ENCODE peak calls at places on chromosomes 4 and X, in four cellular contexts. One of them, this sample, is unnamed.

GRCh38 chrX:120358687-120359086 is 3.2 kb upstream of the ATP1B4 start:
- DNase-seq in MM.1S: no peak
- DNase-seq in GM12864: no peak
- DNase-seq in fibroblast of the aortic adventitia: peak
- DNase-seq in this sample: no peak

GRCh38 chrX:151393514-151393913 is 3.5 kb upstream of the VMA21 start:
- DNase-seq in MM.1S: peak
- DNase-seq in GM12864: peak
- DNase-seq in fibroblast of the aortic adventitia: no peak
- DNase-seq in this sample: no peak

GRCh38 chr4:43456383-43456782 is 563.9 kb downstream of the GRXCR1 start:
- DNase-seq in MM.1S: no peak
- DNase-seq in GM12864: no peak
- DNase-seq in fibroblast of the aortic adventitia: peak
- DNase-seq in this sample: no peak

GRCh38 chr4:173529505-173530325 is at the start of gene HAND2:
- DNase-seq in MM.1S: no peak
- DNase-seq in GM12864: no peak
- DNase-seq in fibroblast of the aortic adventitia: peak
- DNase-seq in this sample: no peak

GRCh38 chrX:63747331-63747730 is 37.7 kb downstream of the ARHGEF9 start:
- DNase-seq in MM.1S: no peak
- DNase-seq in GM12864: no peak
- DNase-seq in fibroblast of the aortic adventitia: peak
- DNase-seq in this sample: no peak

GRCh38 chrX:134144231-134144630 is 92.8 kb upstream of the CCDC160 start:
- DNase-seq in MM.1S: peak
- DNase-seq in GM12864: no peak
- DNase-seq in fibroblast of the aortic adventitia: peak
- DNase-seq in this sample: no peak

GRCh38 chr4:177313263-177313662 is 3.6 kb downstream of the NEIL3 start:
- DNase-seq in MM.1S: no peak
- DNase-seq in GM12864: no peak
- DNase-seq in fibroblast of the aortic adventitia: peak
- DNase-seq in this sample: no peak

GRCh38 chr4:102687373-102687981 is 73.3 kb downstream of the MANBA start:
- DNase-seq in MM.1S: peak
- DNase-seq in GM12864: peak
- DNase-seq in fibroblast of the aortic adventitia: peak
- DNase-seq in this sample: peak

GRCh38 chr4:101009471-101009870 is 337.9 kb downstream of the PPP3CA start:
- DNase-seq in MM.1S: peak
- DNase-seq in GM12864: peak
- DNase-seq in fibroblast of the aortic adventitia: no peak
- DNase-seq in this sample: no peak

GRCh38 chrX:40855411-40855810 is 120.1 kb upstream of the MED14 start:
- DNase-seq in MM.1S: no peak
- DNase-seq in GM12864: no peak
- DNase-seq in fibroblast of the aortic adventitia: peak
- DNase-seq in this sample: no peak

GRCh38 chr4:76687730-76688441 is 210.1 kb downstream of the SOWAHB start:
- DNase-seq in MM.1S: peak
- DNase-seq in GM12864: no peak
- DNase-seq in fibroblast of the aortic adventitia: no peak
- DNase-seq in this sample: no peak

GRCh38 chrX:41912922-41913321 is 10.4 kb downstream of the CASK start:
- DNase-seq in MM.1S: no peak
- DNase-seq in GM12864: no peak
- DNase-seq in fibroblast of the aortic adventitia: no peak
- DNase-seq in this sample: no peak

GRCh38 chrX:20431486-20431885 is 164.8 kb upstream of the RPS6KA3 start:
- DNase-seq in MM.1S: no peak
- DNase-seq in GM12864: no peak
- DNase-seq in fibroblast of the aortic adventitia: no peak
- DNase-seq in this sample: no peak

GRCh38 chr4:89307446-89308160 is at the start of gene GPRIN3:
- DNase-seq in MM.1S: peak
- DNase-seq in GM12864: no peak
- DNase-seq in fibroblast of the aortic adventitia: no peak
- DNase-seq in this sample: no peak

GRCh38 chr4:15414601-15415091 is 13.2 kb upstream of the C1QTNF7 start:
- DNase-seq in MM.1S: no peak
- DNase-seq in GM12864: no peak
- DNase-seq in fibroblast of the aortic adventitia: peak
- DNase-seq in this sample: no peak

GRCh38 chr4:185254434-185254833 is 45.0 kb downstream of the SNX25 start:
- DNase-seq in MM.1S: no peak
- DNase-seq in GM12864: no peak
- DNase-seq in fibroblast of the aortic adventitia: no peak
- DNase-seq in this sample: no peak

GRCh38 chr4:122003335-122003734 is 51.5 kb upstream of the TRPC3 start:
- DNase-seq in MM.1S: peak
- DNase-seq in GM12864: peak
- DNase-seq in fibroblast of the aortic adventitia: peak
- DNase-seq in this sample: peak

GRCh38 chrX:30888526-30889146 is 418 bp downstream of the TAB3 start:
- DNase-seq in MM.1S: no peak
- DNase-seq in GM12864: no peak
- DNase-seq in fibroblast of the aortic adventitia: peak
- DNase-seq in this sample: peak

GRCh38 chr4:140721088-140721421 is 35.1 kb downstream of the TBC1D9 start:
- DNase-seq in MM.1S: peak
- DNase-seq in GM12864: no peak
- DNase-seq in fibroblast of the aortic adventitia: no peak
- DNase-seq in this sample: peak

GRCh38 chrX:134423606-134424005 is 36.4 kb upstream of the HPRT1 start:
- DNase-seq in MM.1S: no peak
- DNase-seq in GM12864: no peak
- DNase-seq in fibroblast of the aortic adventitia: peak
- DNase-seq in this sample: no peak

GRCh38 chrX:33204889-33205288 is 6.5 kb downstream of the DMD start:
- DNase-seq in MM.1S: no peak
- DNase-seq in GM12864: no peak
- DNase-seq in fibroblast of the aortic adventitia: peak
- DNase-seq in this sample: no peak

GRCh38 chrX:110204986-110205385 is 112.9 kb downstream of the AMMECR1 start:
- DNase-seq in MM.1S: no peak
- DNase-seq in GM12864: no peak
- DNase-seq in fibroblast of the aortic adventitia: peak
- DNase-seq in this sample: no peak

GRCh38 chr4:18366762-18367358 is 345.3 kb upstream of the LCORL start:
- DNase-seq in MM.1S: peak
- DNase-seq in GM12864: peak
- DNase-seq in fibroblast of the aortic adventitia: peak
- DNase-seq in this sample: peak

GRCh38 chrX:37684918-37685317 is 673 bp upstream of the XK start:
- DNase-seq in MM.1S: no peak
- DNase-seq in GM12864: no peak
- DNase-seq in fibroblast of the aortic adventitia: no peak
- DNase-seq in this sample: no peak

GRCh38 chrX:37684426-37684825 is 1.2 kb upstream of the XK start:
- DNase-seq in MM.1S: no peak
- DNase-seq in GM12864: no peak
- DNase-seq in fibroblast of the aortic adventitia: no peak
- DNase-seq in this sample: no peak

GRCh38 chrX:37685452-37686347 is at the start of gene XK:
- DNase-seq in MM.1S: peak
- DNase-seq in GM12864: no peak
- DNase-seq in fibroblast of the aortic adventitia: peak
- DNase-seq in this sample: peak

GRCh38 chrX:37686979-37687378 is 1.4 kb downstream of the XK start:
- DNase-seq in MM.1S: no peak
- DNase-seq in GM12864: no peak
- DNase-seq in fibroblast of the aortic adventitia: no peak
- DNase-seq in this sample: no peak

GRCh38 chrX:37686348-37686736 is 751 bp downstream of the XK start:
- DNase-seq in MM.1S: peak
- DNase-seq in GM12864: no peak
- DNase-seq in fibroblast of the aortic adventitia: no peak
- DNase-seq in this sample: no peak
- TF ChIP-seq CTCF in MM.1S: no peak
- TF ChIP-seq CTCF in GM12864: no peak
- TF ChIP-seq CTCF in fibroblast of the aortic adventitia: no peak
- TF ChIP-seq CTCF in this sample: no peak

DNA sequence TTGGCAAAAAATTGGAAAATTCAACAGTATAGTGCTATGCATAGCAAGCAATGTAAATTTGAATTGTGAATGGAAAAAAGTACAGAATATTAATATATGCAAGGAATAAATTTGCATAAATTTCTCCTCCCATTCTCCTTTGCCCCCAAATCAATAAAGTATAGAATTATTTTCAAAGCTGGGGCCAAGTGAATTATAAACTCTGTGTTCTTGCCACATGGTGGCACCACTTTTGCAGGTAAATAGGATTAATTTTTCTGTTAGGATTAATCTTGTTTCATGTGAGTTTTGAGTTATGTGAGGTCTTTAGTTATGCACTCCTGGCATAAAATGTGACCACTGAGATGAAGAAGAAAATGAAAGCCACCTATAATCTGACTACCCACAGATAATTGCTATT is 19.9 kb downstream of the COPS4 start:
- DNase-seq in MM.1S: peak
- DNase-seq in GM12864: no peak
- DNase-seq in fibroblast of the aortic adventitia: peak
- DNase-seq in this sample: no peak
- TF ChIP-seq CTCF in MM.1S: peak
- TF ChIP-seq CTCF in GM12864: peak
- TF ChIP-seq CTCF in fibroblast of the aortic adventitia: peak
- TF ChIP-seq CTCF in this sample: peak

GRCh38 chr4:2698504-2698903 is 57.6 kb downstream of the TNIP2 start:
- DNase-seq in MM.1S: no peak
- DNase-seq in GM12864: no peak
- DNase-seq in fibroblast of the aortic adventitia: no peak
- DNase-seq in this sample: no peak

GRCh38 chr4:2694691-2695090 is 61.4 kb downstream of the TNIP2 start:
- DNase-seq in MM.1S: no peak
- DNase-seq in GM12864: no peak
- DNase-seq in fibroblast of the aortic adventitia: no peak
- DNase-seq in this sample: no peak

GRCh38 chr4:2697995-2698414 is 58.1 kb downstream of the TNIP2 start:
- DNase-seq in MM.1S: no peak
- DNase-seq in GM12864: no peak
- DNase-seq in fibroblast of the aortic adventitia: no peak
- DNase-seq in this sample: no peak

GRCh38 chr4:2695661-2696060 is 60.5 kb downstream of the TNIP2 start:
- DNase-seq in MM.1S: no peak
- DNase-seq in GM12864: no peak
- DNase-seq in fibroblast of the aortic adventitia: no peak
- DNase-seq in this sample: no peak

GRCh38 chr4:2696423-2696822 is 59.7 kb downstream of the TNIP2 start:
- DNase-seq in MM.1S: peak
- DNase-seq in GM12864: peak
- DNase-seq in fibroblast of the aortic adventitia: no peak
- DNase-seq in this sample: peak
- TF ChIP-seq CTCF in MM.1S: peak
- TF ChIP-seq CTCF in GM12864: peak
- TF ChIP-seq CTCF in fibroblast of the aortic adventitia: no peak
- TF ChIP-seq CTCF in this sample: peak

DNA sequence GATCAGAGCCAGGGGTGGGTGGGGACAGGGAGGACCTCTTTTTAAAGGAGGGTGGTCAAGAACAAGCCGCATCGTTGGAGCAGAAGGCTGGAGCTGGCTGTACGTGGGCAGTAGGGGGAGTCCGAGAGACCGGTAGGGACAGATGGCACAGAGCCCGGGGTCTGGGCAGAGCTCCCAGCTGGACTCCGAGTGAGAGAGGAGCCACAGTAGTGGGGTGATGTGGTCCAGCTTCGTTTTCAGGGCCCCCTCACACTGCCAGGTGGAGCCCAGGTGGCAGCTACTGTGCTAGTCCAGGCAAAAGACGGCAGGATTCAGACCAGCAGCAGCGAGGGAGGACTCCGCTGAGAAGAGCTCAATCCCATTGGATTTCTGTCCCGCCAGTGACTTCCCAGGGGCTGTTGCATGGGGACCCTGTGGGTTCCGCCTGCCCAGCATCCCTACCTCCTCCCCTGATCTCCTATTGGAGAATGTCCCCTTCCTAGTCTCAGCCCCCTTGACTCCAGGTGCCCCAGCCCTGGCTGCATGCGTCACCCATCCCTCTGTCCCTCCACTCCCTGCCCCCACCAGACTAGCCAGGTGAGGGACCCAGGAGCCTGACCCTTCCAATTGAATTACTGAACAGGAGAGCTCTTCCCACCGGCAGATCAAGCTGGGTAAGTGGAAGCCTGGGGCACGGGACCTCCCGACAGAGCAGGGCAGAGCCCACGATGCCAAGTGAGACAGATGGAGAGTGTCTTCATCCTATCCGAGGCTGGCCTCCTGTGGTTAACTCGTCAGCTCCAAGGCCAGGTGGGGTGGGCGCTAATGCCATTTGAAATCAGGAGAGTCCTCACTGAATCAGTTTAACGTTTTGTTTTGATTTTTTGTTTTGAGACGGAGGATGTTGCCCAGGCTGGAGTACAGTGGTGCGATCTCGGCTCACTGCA is 2.9 kb downstream of the ARHGAP4 start:
- DNase-seq in MM.1S: no peak
- DNase-seq in GM12864: no peak
- DNase-seq in fibroblast of the aortic adventitia: peak
- DNase-seq in this sample: peak
- TF ChIP-seq CTCF in MM.1S: no peak
- TF ChIP-seq CTCF in GM12864: no peak
- TF ChIP-seq CTCF in fibroblast of the aortic adventitia: peak
- TF ChIP-seq CTCF in this sample: peak

DNA sequence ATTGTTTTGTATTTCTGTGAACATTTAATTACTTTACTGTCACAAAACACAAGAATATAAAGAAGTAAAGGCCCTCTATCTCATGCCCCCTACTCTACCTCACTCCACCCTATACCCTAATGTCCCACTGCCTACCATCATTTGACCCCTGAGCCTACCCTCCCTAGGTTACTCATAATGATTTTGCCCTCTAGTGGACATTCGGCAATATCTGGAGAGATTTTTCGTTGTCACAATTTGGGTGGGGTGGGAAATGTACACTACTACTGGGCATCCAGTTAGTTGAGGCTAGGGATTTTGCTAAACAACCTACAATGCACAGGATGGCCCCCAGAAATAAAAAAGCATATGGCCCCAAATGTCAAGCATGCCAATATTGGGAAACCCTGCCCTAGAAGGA is 10.2 kb downstream of the TEX13A start:
- DNase-seq in MM.1S: no peak
- DNase-seq in GM12864: no peak
- DNase-seq in fibroblast of the aortic adventitia: no peak
- DNase-seq in this sample: no peak
- TF ChIP-seq CTCF in MM.1S: no peak
- TF ChIP-seq CTCF in GM12864: peak
- TF ChIP-seq CTCF in fibroblast of the aortic adventitia: no peak
- TF ChIP-seq CTCF in this sample: peak

GRCh38 chr4:139509727-139510410 is 46.1 kb downstream of the SETD7 start:
- DNase-seq in MM.1S: no peak
- DNase-seq in GM12864: no peak
- DNase-seq in fibroblast of the aortic adventitia: no peak
- DNase-seq in this sample: no peak
- TF ChIP-seq CTCF in MM.1S: peak
- TF ChIP-seq CTCF in GM12864: peak
- TF ChIP-seq CTCF in fibroblast of the aortic adventitia: peak
- TF ChIP-seq CTCF in this sample: peak